ENCODE peak calls at places on chromosome 11, in six cellular contexts. One of them, this sample, is unnamed.

GRCh38 chr11:120703358-120704152 is 192.0 kb downstream of the GRIK4 start:
- DNase-seq in activated CD4-positive, alpha-beta T cell treated with anti-CD3 and anti-CD28 coated beads, Interleukin-2, amount 50 U/mL, for 24 hours: no peak
- DNase-seq in hippocampal formation: no peak
- DNase-seq in stimulated activated CD4-positive, alpha-beta T cell treated with anti-CD3 and anti-CD28 coated beads, Interleukin-12 subunit alpha, Interleukin-12 subunit beta, amount 100 ng/mL, for 48 hours: no peak
- DNase-seq in HS-5: no peak
- DNase-seq in NCI-H1105: no peak
- DNase-seq in this sample: no peak

GRCh38 chr11:64146036-64146943 is 19.6 kb downstream of the MACROD1 start:
- DNase-seq in activated CD4-positive, alpha-beta T cell treated with anti-CD3 and anti-CD28 coated beads, Interleukin-2, amount 50 U/mL, for 24 hours: peak
- DNase-seq in hippocampal formation: no peak
- DNase-seq in stimulated activated CD4-positive, alpha-beta T cell treated with anti-CD3 and anti-CD28 coated beads, Interleukin-12 subunit alpha, Interleukin-12 subunit beta, amount 100 ng/mL, for 48 hours: peak
- DNase-seq in HS-5: no peak
- DNase-seq in NCI-H1105: no peak
- DNase-seq in this sample: no peak

GRCh38 chr11:13462311-13462927 is 603 bp downstream of the BTBD10 start:
- DNase-seq in activated CD4-positive, alpha-beta T cell treated with anti-CD3 and anti-CD28 coated beads, Interleukin-2, amount 50 U/mL, for 24 hours: peak
- DNase-seq in hippocampal formation: no peak
- DNase-seq in stimulated activated CD4-positive, alpha-beta T cell treated with anti-CD3 and anti-CD28 coated beads, Interleukin-12 subunit alpha, Interleukin-12 subunit beta, amount 100 ng/mL, for 48 hours: peak
- DNase-seq in HS-5: peak
- DNase-seq in NCI-H1105: peak
- DNase-seq in this sample: peak

GRCh38 chr11:78432058-78432515 is 14.5 kb upstream of the GAB2 start:
- DNase-seq in activated CD4-positive, alpha-beta T cell treated with anti-CD3 and anti-CD28 coated beads, Interleukin-2, amount 50 U/mL, for 24 hours: no peak
- DNase-seq in hippocampal formation: no peak
- DNase-seq in stimulated activated CD4-positive, alpha-beta T cell treated with anti-CD3 and anti-CD28 coated beads, Interleukin-12 subunit alpha, Interleukin-12 subunit beta, amount 100 ng/mL, for 48 hours: no peak
- DNase-seq in HS-5: no peak
- DNase-seq in NCI-H1105: no peak
- DNase-seq in this sample: no peak

GRCh38 chr11:128069665-128070064 is 517.7 kb downstream of the ETS1 start:
- DNase-seq in activated CD4-positive, alpha-beta T cell treated with anti-CD3 and anti-CD28 coated beads, Interleukin-2, amount 50 U/mL, for 24 hours: no peak
- DNase-seq in hippocampal formation: no peak
- DNase-seq in stimulated activated CD4-positive, alpha-beta T cell treated with anti-CD3 and anti-CD28 coated beads, Interleukin-12 subunit alpha, Interleukin-12 subunit beta, amount 100 ng/mL, for 48 hours: no peak
- DNase-seq in HS-5: no peak
- DNase-seq in NCI-H1105: no peak
- DNase-seq in this sample: no peak

GRCh38 chr11:3855808-3856491 is 486 bp downstream of the STIM1 start:
- DNase-seq in activated CD4-positive, alpha-beta T cell treated with anti-CD3 and anti-CD28 coated beads, Interleukin-2, amount 50 U/mL, for 24 hours: no peak
- DNase-seq in hippocampal formation: no peak
- DNase-seq in stimulated activated CD4-positive, alpha-beta T cell treated with anti-CD3 and anti-CD28 coated beads, Interleukin-12 subunit alpha, Interleukin-12 subunit beta, amount 100 ng/mL, for 48 hours: no peak
- DNase-seq in HS-5: no peak
- DNase-seq in NCI-H1105: no peak
- DNase-seq in this sample: no peak

GRCh38 chr11:117923773-117924172 is 5.4 kb downstream of the TMPRSS13 start:
- DNase-seq in activated CD4-positive, alpha-beta T cell treated with anti-CD3 and anti-CD28 coated beads, Interleukin-2, amount 50 U/mL, for 24 hours: no peak
- DNase-seq in hippocampal formation: no peak
- DNase-seq in stimulated activated CD4-positive, alpha-beta T cell treated with anti-CD3 and anti-CD28 coated beads, Interleukin-12 subunit alpha, Interleukin-12 subunit beta, amount 100 ng/mL, for 48 hours: no peak
- DNase-seq in HS-5: no peak
- DNase-seq in NCI-H1105: no peak
- DNase-seq in this sample: no peak

GRCh38 chr11:61587541-61587941 is 6.7 kb upstream of the SYT7 start:
- DNase-seq in activated CD4-positive, alpha-beta T cell treated with anti-CD3 and anti-CD28 coated beads, Interleukin-2, amount 50 U/mL, for 24 hours: no peak
- DNase-seq in hippocampal formation: no peak
- DNase-seq in stimulated activated CD4-positive, alpha-beta T cell treated with anti-CD3 and anti-CD28 coated beads, Interleukin-12 subunit alpha, Interleukin-12 subunit beta, amount 100 ng/mL, for 48 hours: no peak
- DNase-seq in HS-5: no peak
- DNase-seq in NCI-H1105: no peak
- DNase-seq in this sample: no peak

GRCh38 chr11:66864172-66864901 is 7.5 kb downstream of the LRFN4 start:
- DNase-seq in activated CD4-positive, alpha-beta T cell treated with anti-CD3 and anti-CD28 coated beads, Interleukin-2, amount 50 U/mL, for 24 hours: no peak
- DNase-seq in hippocampal formation: no peak
- DNase-seq in stimulated activated CD4-positive, alpha-beta T cell treated with anti-CD3 and anti-CD28 coated beads, Interleukin-12 subunit alpha, Interleukin-12 subunit beta, amount 100 ng/mL, for 48 hours: no peak
- DNase-seq in HS-5: no peak
- DNase-seq in NCI-H1105: no peak
- DNase-seq in this sample: no peak

GRCh38 chr11:112694813-112695212 is 266.4 kb upstream of the NCAM1 start:
- DNase-seq in activated CD4-positive, alpha-beta T cell treated with anti-CD3 and anti-CD28 coated beads, Interleukin-2, amount 50 U/mL, for 24 hours: no peak
- DNase-seq in hippocampal formation: no peak
- DNase-seq in stimulated activated CD4-positive, alpha-beta T cell treated with anti-CD3 and anti-CD28 coated beads, Interleukin-12 subunit alpha, Interleukin-12 subunit beta, amount 100 ng/mL, for 48 hours: no peak
- DNase-seq in HS-5: no peak
- DNase-seq in NCI-H1105: no peak
- DNase-seq in this sample: no peak

GRCh38 chr11:46249103-46249942 is 28.1 kb upstream of the CREB3L1 start:
- DNase-seq in activated CD4-positive, alpha-beta T cell treated with anti-CD3 and anti-CD28 coated beads, Interleukin-2, amount 50 U/mL, for 24 hours: no peak
- DNase-seq in hippocampal formation: no peak
- DNase-seq in stimulated activated CD4-positive, alpha-beta T cell treated with anti-CD3 and anti-CD28 coated beads, Interleukin-12 subunit alpha, Interleukin-12 subunit beta, amount 100 ng/mL, for 48 hours: no peak
- DNase-seq in HS-5: no peak
- DNase-seq in NCI-H1105: no peak
- DNase-seq in this sample: peak

GRCh38 chr11:17013548-17014320 is 480 bp downstream of the PLEKHA7 start:
- DNase-seq in activated CD4-positive, alpha-beta T cell treated with anti-CD3 and anti-CD28 coated beads, Interleukin-2, amount 50 U/mL, for 24 hours: no peak
- DNase-seq in hippocampal formation: no peak
- DNase-seq in stimulated activated CD4-positive, alpha-beta T cell treated with anti-CD3 and anti-CD28 coated beads, Interleukin-12 subunit alpha, Interleukin-12 subunit beta, amount 100 ng/mL, for 48 hours: no peak
- DNase-seq in HS-5: no peak
- DNase-seq in NCI-H1105: peak
- DNase-seq in this sample: no peak

GRCh38 chr11:124961972-124962609 is 8.1 kb downstream of the CCDC15 start:
- DNase-seq in activated CD4-positive, alpha-beta T cell treated with anti-CD3 and anti-CD28 coated beads, Interleukin-2, amount 50 U/mL, for 24 hours: peak
- DNase-seq in hippocampal formation: peak
- DNase-seq in stimulated activated CD4-positive, alpha-beta T cell treated with anti-CD3 and anti-CD28 coated beads, Interleukin-12 subunit alpha, Interleukin-12 subunit beta, amount 100 ng/mL, for 48 hours: peak
- DNase-seq in HS-5: peak
- DNase-seq in NCI-H1105: peak
- DNase-seq in this sample: no peak

GRCh38 chr11:102347526-102348331 is 715 bp downstream of the BIRC2 start:
- DNase-seq in activated CD4-positive, alpha-beta T cell treated with anti-CD3 and anti-CD28 coated beads, Interleukin-2, amount 50 U/mL, for 24 hours: no peak
- DNase-seq in hippocampal formation: peak
- DNase-seq in stimulated activated CD4-positive, alpha-beta T cell treated with anti-CD3 and anti-CD28 coated beads, Interleukin-12 subunit alpha, Interleukin-12 subunit beta, amount 100 ng/mL, for 48 hours: no peak
- DNase-seq in HS-5: peak
- DNase-seq in NCI-H1105: no peak
- DNase-seq in this sample: no peak

GRCh38 chr11:94457118-94458029 is 36.3 kb downstream of the MRE11 start:
- DNase-seq in activated CD4-positive, alpha-beta T cell treated with anti-CD3 and anti-CD28 coated beads, Interleukin-2, amount 50 U/mL, for 24 hours: no peak
- DNase-seq in hippocampal formation: no peak
- DNase-seq in stimulated activated CD4-positive, alpha-beta T cell treated with anti-CD3 and anti-CD28 coated beads, Interleukin-12 subunit alpha, Interleukin-12 subunit beta, amount 100 ng/mL, for 48 hours: no peak
- DNase-seq in HS-5: no peak
- DNase-seq in NCI-H1105: no peak
- DNase-seq in this sample: no peak

GRCh38 chr11:133809525-133810178 is 35.7 kb downstream of the SPATA19 start:
- DNase-seq in activated CD4-positive, alpha-beta T cell treated with anti-CD3 and anti-CD28 coated beads, Interleukin-2, amount 50 U/mL, for 24 hours: no peak
- DNase-seq in hippocampal formation: no peak
- DNase-seq in stimulated activated CD4-positive, alpha-beta T cell treated with anti-CD3 and anti-CD28 coated beads, Interleukin-12 subunit alpha, Interleukin-12 subunit beta, amount 100 ng/mL, for 48 hours: no peak
- DNase-seq in HS-5: no peak
- DNase-seq in NCI-H1105: no peak
- DNase-seq in this sample: no peak

GRCh38 chr11:82738116-82738515 is 4.5 kb upstream of the FAM181B start:
- DNase-seq in activated CD4-positive, alpha-beta T cell treated with anti-CD3 and anti-CD28 coated beads, Interleukin-2, amount 50 U/mL, for 24 hours: no peak
- DNase-seq in hippocampal formation: no peak
- DNase-seq in stimulated activated CD4-positive, alpha-beta T cell treated with anti-CD3 and anti-CD28 coated beads, Interleukin-12 subunit alpha, Interleukin-12 subunit beta, amount 100 ng/mL, for 48 hours: no peak
- DNase-seq in HS-5: no peak
- DNase-seq in NCI-H1105: no peak
- DNase-seq in this sample: no peak

GRCh38 chr11:107770546-107770945 is 58.7 kb upstream of the SLN start:
- DNase-seq in activated CD4-positive, alpha-beta T cell treated with anti-CD3 and anti-CD28 coated beads, Interleukin-2, amount 50 U/mL, for 24 hours: no peak
- DNase-seq in hippocampal formation: peak
- DNase-seq in stimulated activated CD4-positive, alpha-beta T cell treated with anti-CD3 and anti-CD28 coated beads, Interleukin-12 subunit alpha, Interleukin-12 subunit beta, amount 100 ng/mL, for 48 hours: no peak
- DNase-seq in HS-5: peak
- DNase-seq in NCI-H1105: no peak
- DNase-seq in this sample: no peak

GRCh38 chr11:75422248-75423231 is 10.5 kb downstream of the KLHL35 start:
- DNase-seq in activated CD4-positive, alpha-beta T cell treated with anti-CD3 and anti-CD28 coated beads, Interleukin-2, amount 50 U/mL, for 24 hours: no peak
- DNase-seq in hippocampal formation: no peak
- DNase-seq in stimulated activated CD4-positive, alpha-beta T cell treated with anti-CD3 and anti-CD28 coated beads, Interleukin-12 subunit alpha, Interleukin-12 subunit beta, amount 100 ng/mL, for 48 hours: no peak
- DNase-seq in HS-5: no peak
- DNase-seq in NCI-H1105: no peak
- DNase-seq in this sample: no peak

GRCh38 chr11:93939084-93939780 is 81.9 kb upstream of the HEPHL1 start:
- DNase-seq in activated CD4-positive, alpha-beta T cell treated with anti-CD3 and anti-CD28 coated beads, Interleukin-2, amount 50 U/mL, for 24 hours: no peak
- DNase-seq in hippocampal formation: no peak
- DNase-seq in stimulated activated CD4-positive, alpha-beta T cell treated with anti-CD3 and anti-CD28 coated beads, Interleukin-12 subunit alpha, Interleukin-12 subunit beta, amount 100 ng/mL, for 48 hours: no peak
- DNase-seq in HS-5: peak
- DNase-seq in NCI-H1105: no peak
- DNase-seq in this sample: no peak

GRCh38 chr11:17421781-17422180 is 33.3 kb upstream of the KCNJ11 start:
- DNase-seq in activated CD4-positive, alpha-beta T cell treated with anti-CD3 and anti-CD28 coated beads, Interleukin-2, amount 50 U/mL, for 24 hours: no peak
- DNase-seq in hippocampal formation: no peak
- DNase-seq in stimulated activated CD4-positive, alpha-beta T cell treated with anti-CD3 and anti-CD28 coated beads, Interleukin-12 subunit alpha, Interleukin-12 subunit beta, amount 100 ng/mL, for 48 hours: no peak
- DNase-seq in HS-5: no peak
- DNase-seq in NCI-H1105: no peak
- DNase-seq in this sample: no peak

GRCh38 chr11:122727101-122727929 is 71.8 kb downstream of the UBASH3B start:
- DNase-seq in activated CD4-positive, alpha-beta T cell treated with anti-CD3 and anti-CD28 coated beads, Interleukin-2, amount 50 U/mL, for 24 hours: no peak
- DNase-seq in hippocampal formation: no peak
- DNase-seq in stimulated activated CD4-positive, alpha-beta T cell treated with anti-CD3 and anti-CD28 coated beads, Interleukin-12 subunit alpha, Interleukin-12 subunit beta, amount 100 ng/mL, for 48 hours: peak
- DNase-seq in HS-5: no peak
- DNase-seq in NCI-H1105: no peak
- DNase-seq in this sample: no peak

This sample was measured in HS-27A.